ENCODE peak calls at places on chromosome 9, in seven cellular contexts. O, A, I, U, S, T and M are unnamed samples.

GRCh38 chr9:90090997-90091396 is 486.2 kb downstream of the GADD45G start:
- DNase-seq in U (no peak), O (no peak), T (no peak), I (no peak), A (no peak), S (no peak), M (no peak)

GRCh38 chr9:128393171-128393761 is 22.1 kb downstream of the URM1 start:
- DNase-seq in S (no peak), U (no peak), T (no peak), A (peak; percentile 82), O (no peak), I (no peak), M (no peak)

GRCh38 chr9:99071313-99072039 is 33.4 kb upstream of the TGFBR1 start:
- DNase-seq in O (no peak), I (no peak), T (no peak), U (no peak), A (no peak), S (no peak), M (no peak)

GRCh38 chr9:14326264-14326826 is 12.4 kb upstream of the NFIB start:
- DNase-seq in U (peak; percentile 97), O (no peak), T (no peak), A (no peak), S (peak; percentile 61), I (no peak), M (no peak)

GRCh38 chr9:126517751-126518261 is 95.9 kb upstream of the LMX1B start:
- DNase-seq in S (no peak), A (no peak), I (no peak), T (no peak), O (no peak), U (no peak), M (no peak)

GRCh38 chr9:123615381-123615780 is 259.4 kb downstream of the CRB2 start:
- DNase-seq in I (no peak), O (no peak), U (peak; percentile 5), S (no peak), T (no peak), A (no peak), M (no peak)

GRCh38 chr9:86547596-86547995 is 193.4 kb upstream of the TUT7 start:
- DNase-seq in U (no peak), O (no peak), S (peak; percentile 34), T (no peak), I (no peak), A (no peak), M (no peak)

GRCh38 chr9:18072967-18073366 is 401.0 kb upstream of the ADAMTSL1 start:
- DNase-seq in S (no peak), O (no peak), I (no peak), T (no peak), U (no peak), A (no peak), M (no peak)

GRCh38 chr9:109454601-109455155 is 43.4 kb downstream of the PTPN3 start:
- DNase-seq in A (no peak), O (no peak), I (no peak), S (no peak), T (no peak), U (no peak), M (no peak)